ENCODE peak calls at places on chromosome 19, in seven cellular contexts. A, I, T, P, Z, W and M are unnamed samples.

GRCh38 chr19:39871362-39871761 is 25.2 kb upstream of the FBL start:
- DNase-seq in P (no peak), I (no peak), A (no peak), Z (no peak), T (no peak), W (no peak), M (no peak)

GRCh38 chr19:48608798-48609263 is 2.3 kb downstream of the SPACA4 start:
- DNase-seq in I (peak), Z (no peak), T (peak), P (peak), A (peak), W (no peak), M (no peak)

GRCh38 chr19:8206147-8207087 is 2.8 kb upstream of the CERS4 start:
- DNase-seq in I (peak), W (no peak), A (no peak), Z (no peak), P (no peak), T (no peak), M (no peak)

GRCh38 chr19:13700621-13701020 is 63.7 kb upstream of the MRI1 start:
- DNase-seq in P (no peak), A (no peak), T (no peak), Z (no peak), W (no peak), I (no peak), M (no peak)

GRCh38 chr19:15015946-15016542 is 33.2 kb upstream of the CASP14 start:
- DNase-seq in A (peak), Z (no peak), P (no peak), T (no peak), I (no peak), W (no peak), M (no peak)

GRCh38 chr19:1264801-1265610 is 4.1 kb upstream of the CIRBP start:
- DNase-seq in P (peak), I (no peak), Z (no peak), A (peak), W (peak), T (no peak), M (no peak)

GRCh38 chr19:43901395-43902390 is 33.4 kb downstream of the ZNF45 start:
- DNase-seq in P (peak), W (peak), A (peak), I (peak), Z (peak), T (peak), M (peak)

GRCh38 chr19:18637644-18638630 is 1.1 kb downstream of the KLHL26 start:
- DNase-seq in P (no peak), Z (no peak), A (no peak), W (no peak), I (no peak), T (no peak), M (no peak)

GRCh38 chr19:7524992-7525739 is 2.7 kb downstream of the MCOLN1 start:
- DNase-seq in Z (no peak), T (no peak), I (no peak), P (no peak), W (no peak), A (no peak), M (no peak)

GRCh38 chr19:47096721-47097120 is 16.9 kb downstream of the ZC3H4 start:
- DNase-seq in W (no peak), T (no peak), Z (no peak), I (no peak), A (no peak), P (no peak), M (no peak)

GRCh38 chr19:44904426-44904994 is 1.1 kb upstream of the APOE start:
- DNase-seq in Z (no peak), P (no peak), A (no peak), W (no peak), I (no peak), T (no peak), M (no peak)

GRCh38 chr19:3548594-3548993 is 8.8 kb downstream of the MFSD12 start:
- DNase-seq in I (no peak), A (no peak), W (no peak), Z (peak), P (no peak), T (no peak), M (no peak)

GRCh38 chr19:8702350-8702749 is 3.8 kb upstream of the ACTL9 start:
- DNase-seq in W (no peak), A (no peak), T (no peak), Z (no peak), P (no peak), I (no peak), M (no peak)

GRCh38 chr19:15177269-15178116 is 23.3 kb downstream of the NOTCH3 start:
- DNase-seq in Z (peak), P (peak), A (peak), T (peak), W (peak), I (peak), M (peak)

GRCh38 chr19:55067869-55068268 is 4.9 kb upstream of the RDH13 start:
- DNase-seq in W (no peak), T (no peak), A (no peak), P (no peak), Z (no peak), I (no peak), M (no peak)

GRCh38 chr19:7522923-7523667 is 671 bp downstream of the MCOLN1 start:
- DNase-seq in T (no peak), I (no peak), W (no peak), Z (no peak), A (peak), P (no peak), M (no peak)

GRCh38 chr19:49442354-49442753 is 1.0 kb upstream of the SLC17A7 start:
- DNase-seq in P (peak), Z (no peak), T (no peak), W (no peak), I (no peak), A (peak), M (no peak)

GRCh38 chr19:45528744-45529453 is 21.6 kb downstream of the VASP start:
- DNase-seq in T (no peak), I (peak), W (no peak), A (no peak), Z (peak), P (no peak), M (no peak)

GRCh38 chr19:18108897-18109296 is 11.3 kb downstream of the MAST3 start:
- DNase-seq in Z (no peak), W (no peak), T (no peak), A (no peak), P (no peak), I (no peak), M (no peak)

GRCh38 chr19:46232468-46232867 is 2.9 kb downstream of the IGFL1 start:
- DNase-seq in Z (no peak), I (no peak), P (no peak), W (no peak), T (no peak), A (no peak), M (no peak)

GRCh38 chr19:35211545-35212230 is 16.9 kb downstream of the FAM187B start:
- DNase-seq in I (no peak), A (no peak), Z (peak), T (no peak), P (peak), W (no peak), M (no peak)

GRCh38 chr19:17309962-17310461 is 649 bp downstream of the DDA1 start:
- DNase-seq in Z (no peak), T (no peak), W (no peak), I (no peak), P (no peak), A (no peak), M (no peak)

GRCh38 chr19:55870736-55871135 is 34.4 kb downstream of the NLRP4 start:
- DNase-seq in P (no peak), T (no peak), W (no peak), Z (no peak), A (no peak), I (no peak), M (no peak)

GRCh38 chr19:32464279-32464678 is 58.7 kb downstream of the DPY19L3 start:
- DNase-seq in W (no peak), Z (no peak), A (no peak), T (no peak), I (peak), P (no peak), M (no peak)

GRCh38 chr19:9838324-9838723 is 3.2 kb downstream of the PIN1 start:
- DNase-seq in I (no peak), Z (no peak), P (peak), W (no peak), T (no peak), A (no peak), M (no peak)

GRCh38 chr19:55113570-55114039 is 3.8 kb downstream of the PPP1R12C start:
- DNase-seq in I (no peak), P (peak), W (peak), Z (peak), T (no peak), A (peak), M (peak)

GRCh38 chr19:41929536-41930071 is 1.4 kb upstream of the ERFL start:
- DNase-seq in T (no peak), I (no peak), A (no peak), Z (no peak), P (no peak), W (no peak), M (no peak)

GRCh38 chr19:53881482-53882390 is at the start of gene PRKCG:
- DNase-seq in Z (no peak), P (peak), A (peak), I (no peak), W (no peak), T (peak), M (no peak)

GRCh38 chr19:47861630-47862029 is 2.6 kb downstream of the TPRX2 start:
- DNase-seq in I (no peak), T (no peak), A (no peak), Z (no peak), W (no peak), P (no peak), M (no peak)

GRCh38 chr19:11090264-11091032 is 1.2 kb downstream of the LDLR start:
- DNase-seq in I (peak), T (peak), Z (peak), P (peak), W (peak), A (peak), M (peak)

GRCh38 chr19:6340493-6341201 is 7.2 kb upstream of the ACER1 start:
- DNase-seq in Z (no peak), W (no peak), P (no peak), I (no peak), A (no peak), T (no peak), M (no peak)

GRCh38 chr19:23481043-23481442 is 85.8 kb upstream of the ZNF91 start:
- DNase-seq in T (no peak), I (no peak), P (no peak), W (no peak), A (no peak), Z (no peak), M (no peak)

GRCh38 chr19:47704656-47705055 is 8.6 kb upstream of the EHD2 start:
- DNase-seq in A (no peak), T (no peak), W (no peak), I (no peak), P (no peak), Z (no peak), M (no peak)